ENCODE peak calls at places on chromosomes 16 and 17, in eight cellular contexts. S is stimulated activated CD4-positive, alpha-beta T cell treated with anti-CD3 and anti-CD28 coated beads, Interleukin-15, amount 100 ng/mL, for 1 hour; F is caudate nucleus; L is CD14-positive monocyte; R is NCI-H69; A is SJCRH30; J is CD4-positive, alpha-beta memory T cell; P is COR-L47. K is an unnamed sample.

GRCh38 chr16:20878682-20879147 is 21.4 kb downstream of the DCUN1D3 start:
- DNase-seq in S (no peak), F (no peak), L (no peak), R (no peak), A (no peak), J (no peak), P (no peak), K (no peak)

GRCh38 chr16:84820305-84820684 is 510 bp downstream of the CRISPLD2 start:
- DNase-seq in S (no peak), F (no peak), L (no peak), R (peak), A (no peak), J (no peak), P (no peak), K (no peak)

GRCh38 chr17:41324180-41325075 is 8.9 kb upstream of the KRTAP17-1 start:
- DNase-seq in S (no peak), F (no peak), L (no peak), R (peak), A (no peak), J (no peak), P (peak), K (no peak)

GRCh38 chr17:31593806-31594205 is 202.3 kb downstream of the RAB11FIP4 start:
- DNase-seq in S (no peak), F (no peak), L (no peak), R (peak), A (peak), J (no peak), P (no peak), K (no peak)

GRCh38 chr17:49898547-49899490 is 51.0 kb upstream of the TAC4 start:
- DNase-seq in S (no peak), F (no peak), L (no peak), R (peak), A (no peak), J (no peak), P (peak), K (no peak)

GRCh38 chr17:14331200-14331981 is 30.5 kb downstream of the HS3ST3B1 start:
- DNase-seq in S (no peak), F (no peak), L (no peak), R (no peak), A (no peak), J (no peak), P (no peak), K (no peak)

GRCh38 chr16:14056970-14057369 is 14.1 kb upstream of the MRTFB start:
- DNase-seq in S (no peak), F (no peak), L (no peak), R (no peak), A (no peak), J (no peak), P (no peak), K (no peak)

GRCh38 chr16:67539691-67540635 is 11.3 kb downstream of the RIPOR1 start:
- DNase-seq in S (no peak), F (no peak), L (no peak), R (no peak), A (no peak), J (no peak), P (no peak), K (no peak)

GRCh38 chr16:31344712-31345111 is 10.3 kb upstream of the ITGAX start:
- DNase-seq in S (no peak), F (no peak), L (peak), R (no peak), A (no peak), J (no peak), P (no peak), K (no peak)

GRCh38 chr16:17802566-17802965 is 331.8 kb upstream of the XYLT1 start:
- DNase-seq in S (no peak), F (no peak), L (no peak), R (no peak), A (no peak), J (no peak), P (no peak), K (no peak)

GRCh38 chr17:16255481-16255901 is 38.5 kb downstream of the PIGL start:
- DNase-seq in S (no peak), F (peak), L (no peak), R (no peak), A (no peak), J (no peak), P (no peak), K (peak)